ENCODE peak calls at places on chromosomes 3 and 15, in five cellular contexts. Q is IMR-90, W is neuronal stem cell, J is mesenchymal stem cell, E is H1. Y is an unnamed sample. For H3K9me3, the result is how much of the 10 kb centered on the place peaks cover.

GRCh38 chr15:84872009-84872900 is 12.2 kb upstream of the SLC28A1 start:
- DNase-seq in J (no peak), W (no peak), Q (no peak), E (no peak), Y (no peak)

GRCh38 chr3:181719298-181719859 is 7.7 kb downstream of the SOX2 start:
- DNase-seq in E (no peak), W (no peak), J (no peak), Q (no peak), Y (no peak)

GRCh38 chr15:99931703-99932603 is 198.7 kb upstream of the LYSMD4 start:
- DNase-seq in W (no peak), E (no peak), Q (no peak), J (no peak), Y (no peak)

GRCh38 chr3:39849992-39850706 is 40.7 kb downstream of the MYRIP start:
- DNase-seq in E (no peak), W (no peak), Q (no peak), J (no peak), Y (no peak)

GRCh38 chr15:71114066-71114680 is 1.1 kb upstream of the THSD4 start:
- DNase-seq in W (no peak), J (no peak), E (no peak), Q (no peak), Y (no peak)

GRCh38 chr3:159928692-159929091 is 59.9 kb upstream of the IL12A start:
- DNase-seq in J (peak), W (no peak), E (no peak), Q (peak), Y (peak)

GRCh38 chr3:128242818-128243601 is 89.7 kb downstream of the EEFSEC start:
- DNase-seq in J (peak), W (no peak), Q (peak), E (no peak), Y (no peak)

GRCh38 chr15:47334805-47335204 is 382.5 kb upstream of the SEMA6D start:
- DNase-seq in J (no peak), E (no peak), Q (no peak), W (no peak), Y (no peak)

GRCh38 chr15:40930430-40931299 is 1.5 kb downstream of the DLL4 start:
- DNase-seq in Q (peak), E (no peak), W (no peak), J (peak), Y (no peak)

GRCh38 chr3:156180077-156180476 is 59.7 kb downstream of the KCNAB1 start:
- DNase-seq in E (no peak), W (no peak), Q (peak), J (peak), Y (no peak)

GRCh38 chr15:38454687-38455071 is 752 bp downstream of the FAM98B start:
- DNase-seq in Q (peak), W (no peak), E (no peak), J (no peak), Y (no peak)

GRCh38 chr3:152359385-152360248 is 90.9 kb downstream of the MBNL1 start:
- DNase-seq in W (no peak), J (no peak), Q (no peak), E (no peak), Y (no peak)

GRCh38 chr3:169945313-169945712 is 21.3 kb upstream of the SEC62 start:
- DNase-seq in Q (no peak), E (no peak), J (peak), W (no peak), Y (peak)

GRCh38 chr3:71466483-71466882 is 117.0 kb downstream of the FOXP1 start:
- DNase-seq in E (no peak), W (no peak), J (no peak), Q (no peak), Y (no peak)

GRCh38 chr3:33911525-33912322 is 113.3 kb downstream of the PDCD6IP start:
- DNase-seq in E (no peak), J (peak), Q (peak), W (no peak), Y (peak)

GRCh38 chr15:99054892-99055291 is 47.3 kb upstream of the PGPEP1L start:
- DNase-seq in W (no peak), Q (no peak), J (no peak), E (no peak), Y (no peak)

GRCh38 chr3:167870743-167871142 is 135.2 kb downstream of the SERPINI1 start:
- DNase-seq in J (no peak), E (no peak), W (no peak), Q (no peak), Y (no peak)

GRCh38 chr3:45078910-45079522 is 52.9 kb downstream of the CLEC3B start:
- DNase-seq in Q (peak), W (no peak), J (peak), E (no peak), Y (peak)

GRCh38 chr3:40037582-40037981 is 228.2 kb downstream of the MYRIP start:
- DNase-seq in J (no peak), Q (no peak), E (no peak), W (no peak), Y (no peak)

GRCh38 chr3:155780291-155780690 is 25.8 kb downstream of the C3orf33 start:
- DNase-seq in W (no peak), Q (no peak), E (no peak), J (no peak), Y (no peak)

GRCh38 chr3:149151843-149152242 is 22.4 kb downstream of the HPS3 start:
- DNase-seq in E (no peak), W (no peak), J (peak), Q (peak), Y (no peak)

GRCh38 chr3:161371441-161372320 is at the start of gene SPTSSB:
- DNase-seq in J (peak), W (peak), E (no peak), Q (no peak), Y (peak)

GRCh38 chr3:128619146-128619890 is 31.3 kb downstream of the RPN1 start:
- DNase-seq in E (no peak), J (peak), Q (peak), W (no peak), Y (peak)

GRCh38 chr3:70090322-70090913 is 90.9 kb downstream of the SAMMSON start:
- DNase-seq in J (peak), E (no peak), W (no peak), Q (peak), Y (peak)

GRCh38 chr3:4731543-4732111 is 238.5 kb downstream of the ITPR1 start:
- DNase-seq in W (no peak), E (no peak), Q (no peak), J (no peak), Y (no peak)

GRCh38 chr15:64163662-64164362 is 990 bp upstream of the PPIB start:
- DNase-seq in W (no peak), Q (no peak), J (peak), E (no peak), Y (peak)

GRCh38 chr3:57597973-57598351 is 818 bp upstream of the ARF4 start:
- DNase-seq in J (no peak), E (no peak), W (no peak), Q (peak), Y (peak)

GRCh38 chr3:151798476-151798875 is 15.4 kb upstream of the AADAC start:
- DNase-seq in W (no peak), J (peak), E (no peak), Q (peak), Y (no peak)

GRCh38 chr15:44034933-44035624 is 160.0 kb downstream of the FRMD5 start:
- DNase-seq in E (no peak), W (no peak), J (no peak), Q (peak), Y (no peak)

GRCh38 chr3:141399200-141399599 is 30.9 kb downstream of the ZBTB38 start:
- DNase-seq in Q (no peak), W (no peak), J (peak), E (no peak), Y (no peak)
- H3K4me3 ChIP-seq in Q (no peak), W (no peak), J (no peak), E (no peak), Y (no peak)

DNA sequence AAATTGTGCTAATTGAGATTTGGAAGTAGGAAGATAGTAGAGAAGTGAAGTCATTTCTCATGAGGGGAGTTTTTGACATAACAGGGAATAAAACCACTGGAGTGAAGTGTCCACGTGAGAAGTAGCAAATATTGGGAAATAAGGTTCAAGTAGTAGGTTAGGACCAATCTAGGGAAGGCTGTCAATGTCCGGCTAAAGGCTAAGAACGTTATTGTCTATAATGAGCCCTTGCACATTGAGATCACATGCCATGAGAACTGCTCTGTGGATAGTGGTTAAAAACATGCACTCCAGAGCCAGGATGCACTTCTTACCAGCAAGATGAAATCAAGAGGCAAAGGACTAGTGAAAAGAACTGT is 459.9 kb upstream of the TPRG1 start:
- DNase-seq in Q (no peak), W (no peak), J (peak), E (no peak), Y (no peak)
- H2AK5ac ChIP-seq in Q (peak), W (no peak), J (no peak), E (no peak), Y (no peak)

GRCh38 chr3:76456322-76456721 is 583.6 kb upstream of the ROBO2 start:
- DNase-seq in E (no peak), J (no peak), W (no peak), Q (no peak), Y (no peak)
- H3K9me3 ChIP-seq in E (under half), J (under half), W (under half), Q (under half), Y (under half)

GRCh38 chr15:56369234-56369633 is 4.0 kb downstream of the TEX9 start:
- DNase-seq in J (no peak), W (no peak), E (no peak), Q (no peak), Y (no peak)

GRCh38 chr15:56366211-56366610 is 985 bp downstream of the TEX9 start:
- DNase-seq in E (no peak), Q (no peak), J (no peak), W (no peak), Y (no peak)

GRCh38 chr15:56371495-56372147 is 6.4 kb downstream of the TEX9 start:
- DNase-seq in W (no peak), Q (no peak), E (no peak), J (no peak), Y (no peak)

GRCh38 chr15:56365075-56365711 is at the start of gene TEX9:
- DNase-seq in Q (peak), W (peak), J (peak), E (peak), Y (peak)

DNA sequence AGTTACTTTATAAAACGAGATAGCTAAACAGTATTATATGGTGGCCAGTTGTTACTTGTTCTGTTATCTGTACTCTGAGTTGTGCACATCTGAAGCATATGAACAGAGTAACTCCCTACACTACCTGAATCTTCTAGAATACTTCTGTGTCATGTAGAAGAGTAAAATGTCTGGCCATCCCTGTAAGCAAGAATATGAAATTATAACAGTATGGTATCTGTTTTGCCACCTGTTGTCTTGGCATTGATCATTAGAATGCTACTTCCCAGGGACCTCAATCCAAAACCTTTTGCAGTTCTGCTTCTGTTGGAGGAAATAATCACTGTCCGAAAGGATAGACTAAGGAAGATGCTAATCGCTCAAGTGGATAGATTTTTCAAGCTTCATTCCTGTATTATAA is 1.9 kb downstream of the TEX9 start:
- DNase-seq in J (no peak), W (no peak), Q (no peak), E (no peak), Y (no peak)
- H3K4me3 ChIP-seq in J (no peak), W (no peak), Q (no peak), E (no peak), Y (no peak)

GRCh38 chr3:13529196-13529975 is 19.5 kb upstream of the FBLN2 start:
- DNase-seq in W (no peak), J (no peak), E (no peak), Q (no peak), Y (no peak)
- H2AK5ac ChIP-seq in W (peak), J (no peak), E (peak), Q (no peak), Y (no peak)

GRCh38 chr15:25094519-25094918 is 139.7 kb downstream of the SNRPN start:
- DNase-seq in J (no peak), W (no peak), E (no peak), Q (no peak), Y (no peak)
- H3K9me3 ChIP-seq in J (half or more), W (half or more), E (under half), Q (under half), Y (under half)

GRCh38 chr3:37734886-37735285 is 126.8 kb upstream of the CTDSPL start:
- DNase-seq in J (no peak), W (no peak), E (no peak), Q (no peak), Y (no peak)

GRCh38 chr3:37739579-37740290 is 121.9 kb upstream of the CTDSPL start:
- DNase-seq in E (no peak), W (no peak), J (no peak), Q (no peak), Y (no peak)

GRCh38 chr3:37737134-37737533 is 124.5 kb upstream of the CTDSPL start:
- DNase-seq in J (no peak), W (no peak), E (no peak), Q (no peak), Y (no peak)

GRCh38 chr3:37740471-37740870 is 121.2 kb upstream of the CTDSPL start:
- DNase-seq in J (no peak), W (no peak), E (no peak), Q (no peak), Y (no peak)

DNA sequence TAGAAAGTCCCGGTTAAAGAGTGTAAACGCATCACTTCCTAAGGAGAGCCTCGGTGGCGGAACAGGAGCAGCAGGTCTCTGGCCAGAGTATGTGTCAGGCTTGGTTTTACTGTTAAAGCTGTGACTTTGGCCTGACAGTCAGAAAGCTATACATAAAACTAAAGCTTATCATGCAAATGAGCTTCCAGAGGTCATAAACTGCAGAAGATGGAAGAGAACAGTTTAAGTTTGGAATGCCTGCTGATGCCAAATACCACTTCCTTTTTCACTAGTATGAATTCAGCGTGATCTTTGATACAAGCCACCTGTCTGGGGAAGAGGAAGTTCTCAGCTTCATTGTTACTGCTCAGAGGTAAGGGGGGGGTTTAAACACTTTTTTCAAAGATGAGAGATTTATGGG is 125.0 kb upstream of the CTDSPL start:
- DNase-seq in W (no peak), Q (no peak), J (no peak), E (no peak), Y (no peak)
- H3K4me3 ChIP-seq in W (no peak), Q (no peak), J (no peak), E (no peak), Y (no peak)